ENCODE peak calls at places on chromosome 1, in eight cellular contexts. O, E, G, R, C, W, S and U are unnamed samples.

GRCh38 chr1:18907021-18907913 is 4.9 kb upstream of the ALDH4A1 start:
- DNase-seq in O (no peak), S (no peak), G (peak; percentile 55), W (peak; percentile 78), C (peak; percentile 64), R (peak; percentile 67), E (no peak), U (peak; percentile 76)

GRCh38 chr1:20029178-20029912 is 40.6 kb upstream of the PLA2G5 start:
- DNase-seq in C (no peak), O (no peak), G (no peak), W (no peak), E (no peak), R (no peak), S (peak; percentile 46), U (peak; percentile 66)

GRCh38 chr1:115327270-115327669 is 10.8 kb downstream of the NGF start:
- DNase-seq in S (no peak), O (no peak), E (no peak), W (no peak), R (no peak), G (no peak), C (no peak), U (no peak)

GRCh38 chr1:36420836-36421317 is 23.2 kb upstream of the LSM10 start:
- DNase-seq in W (peak; percentile 97), O (no peak), E (peak; percentile 93), C (peak; percentile 82), S (peak; percentile 90), G (peak; percentile 84), R (peak; percentile 93), U (peak; percentile 77)

GRCh38 chr1:116164056-116164889 is 53.1 kb downstream of the MAB21L3 start:
- DNase-seq in S (peak; percentile 70), R (no peak), W (no peak), G (no peak), O (no peak), E (no peak), C (no peak), U (no peak)

GRCh38 chr1:234956821-234957329 is 171.8 kb downstream of the TOMM20 start:
- DNase-seq in R (no peak), G (no peak), C (no peak), E (peak; percentile 35), O (no peak), S (no peak), W (peak; percentile 41), U (no peak)

GRCh38 chr1:67784545-67785186 is 48.6 kb downstream of the GNG12 start:
- DNase-seq in O (no peak), R (no peak), S (no peak), C (peak; percentile 27), E (no peak), G (no peak), W (no peak), U (no peak)

GRCh38 chr1:27598902-27599528 is 4.9 kb downstream of the AHDC1 start:
- DNase-seq in G (no peak), W (no peak), S (peak; percentile 77), O (no peak), C (peak; percentile 77), E (no peak), R (no peak), U (peak; percentile 87)

GRCh38 chr1:217311766-217312165 is 319.1 kb downstream of the GPATCH2 start:
- DNase-seq in G (no peak), C (peak; percentile 20), R (no peak), W (no peak), O (no peak), E (no peak), S (no peak), U (no peak)

GRCh38 chr1:31871703-31872102 is 55.9 kb upstream of the SPOCD1 start:
- DNase-seq in E (no peak), S (no peak), G (no peak), R (no peak), O (no peak), C (no peak), W (no peak), U (no peak)

GRCh38 chr1:86741947-86742572 is 37.7 kb downstream of the SH3GLB1 start:
- DNase-seq in R (peak; percentile 27), G (peak; percentile 17), O (no peak), C (peak; percentile 39), E (no peak), W (peak; percentile 69), S (no peak), U (no peak)

GRCh38 chr1:7218210-7218832 is 433.1 kb downstream of the CAMTA1 start:
- DNase-seq in G (no peak), E (no peak), S (no peak), W (peak; percentile 66), R (peak; percentile 24), O (no peak), C (peak; percentile 63), U (no peak)

GRCh38 chr1:118898702-118899101 is 89.4 kb downstream of the TBX15 start:
- DNase-seq in G (no peak), W (no peak), E (no peak), R (no peak), O (no peak), C (no peak), S (no peak), U (no peak)

GRCh38 chr1:59427155-59427554 is 130.3 kb downstream of the FGGY start:
- DNase-seq in G (no peak), W (no peak), S (no peak), O (no peak), C (peak; percentile 83), E (no peak), R (no peak), U (no peak)

GRCh38 chr1:36156329-36157114 is 562 bp downstream of the MAP7D1 start:
- DNase-seq in W (peak; percentile 81), C (peak; percentile 47), S (peak; percentile 89), R (peak; percentile 58), E (peak; percentile 84), O (no peak), G (peak; percentile 67), U (peak; percentile 78)

GRCh38 chr1:110308247-110308646 is 30.9 kb upstream of the RBM15 start:
- DNase-seq in O (no peak), R (no peak), W (no peak), S (no peak), E (no peak), G (no peak), C (peak; percentile 87), U (no peak)

GRCh38 chr1:203338335-203339036 is 12.4 kb downstream of the FMOD start:
- DNase-seq in E (no peak), G (peak; percentile 62), O (no peak), S (no peak), C (peak; percentile 68), R (peak; percentile 70), W (peak; percentile 88), U (peak; percentile 78)

GRCh38 chr1:21206117-21206516 is 29.4 kb upstream of the EIF4G3 start:
- DNase-seq in W (no peak), R (no peak), S (no peak), E (no peak), O (no peak), G (no peak), C (peak; percentile 54), U (no peak)

GRCh38 chr1:2529776-2530500 is at the start of gene HES5:
- DNase-seq in R (no peak), O (no peak), C (no peak), E (no peak), G (no peak), S (no peak), W (no peak), U (no peak)
- TF ChIP-seq POLR2A in R (no peak), O (no peak), C (no peak), E (no peak), G (no peak), S (no peak), W (no peak), U (no peak)

DNA sequence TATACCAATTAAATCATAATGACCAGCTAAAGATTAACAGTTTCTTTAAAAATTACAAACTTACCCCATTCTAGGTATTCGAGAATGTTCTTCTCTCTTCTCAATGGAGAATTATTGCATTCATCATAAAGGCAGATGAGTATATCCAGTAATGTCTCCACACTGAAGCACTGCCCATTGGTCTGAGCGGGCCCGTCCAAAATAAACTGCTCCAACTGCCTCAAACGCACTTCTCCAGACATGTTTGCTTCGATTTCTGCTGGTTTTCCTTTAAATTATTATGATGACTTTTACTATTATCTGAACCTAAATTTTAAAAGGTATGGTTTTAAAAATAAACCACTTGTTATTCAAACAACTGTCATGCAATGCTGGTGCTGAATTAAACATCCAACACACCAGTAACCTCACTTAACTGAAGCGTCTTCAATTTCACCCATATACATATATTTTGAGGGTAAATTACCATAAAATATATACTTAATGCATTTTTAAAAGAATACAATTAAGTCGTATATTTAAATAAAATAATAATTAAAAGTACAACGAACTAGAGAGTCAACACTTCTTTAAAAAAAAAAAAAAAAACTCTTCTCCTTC is 1.3 kb downstream of the CDC42BPA start:
- DNase-seq in O (no peak), R (no peak), C (peak; percentile 31), W (no peak), E (no peak), G (no peak), S (no peak), U (no peak)
- H3K27ac ChIP-seq in O (peak overlapping the region; percentile 93), R (peak overlapping the region; percentile 96), C (peak overlapping the region; percentile 86), W (peak overlapping the region; percentile 74), E (no peak overlapping the region), G (peak overlapping the region; percentile 94), S (peak overlapping the region; percentile 92), U (no peak overlapping the region)

GRCh38 chr1:178127482-178127881 is 33.6 kb downstream of the RASAL2 start:
- DNase-seq in G (no peak), W (no peak), E (no peak), O (no peak), C (no peak), R (no peak), S (no peak), U (no peak)
- TF ChIP-seq CTCF in G (no peak), W (no peak), E (no peak), O (no peak), C (no peak), R (no peak), S (no peak), U (no peak)

DNA sequence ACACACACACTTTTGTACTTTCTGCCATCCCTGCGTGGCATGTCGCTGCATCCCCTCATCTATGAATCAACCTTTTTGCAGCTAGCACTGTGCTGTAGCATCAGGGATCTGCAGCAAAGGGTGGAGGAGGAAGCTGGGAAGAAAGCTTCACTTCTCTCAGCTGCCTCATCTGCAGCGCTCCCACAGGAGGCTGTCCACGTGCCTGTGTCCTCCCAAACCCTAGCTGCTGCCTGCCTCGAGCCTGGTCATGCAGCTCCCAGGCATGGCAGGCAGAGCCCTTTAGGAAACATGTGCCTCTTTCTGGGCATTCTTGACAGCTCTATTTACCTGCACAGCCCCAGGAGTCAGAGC is 262.1 kb upstream of the SGIP1 start:
- DNase-seq in O (no peak), E (peak; percentile 62), C (peak; percentile 69), R (peak; percentile 33), S (peak; percentile 83), G (peak; percentile 61), W (no peak), U (peak; percentile 49)
- TF ChIP-seq POLR2A in O (no peak), E (no peak), C (no peak), R (no peak), S (no peak), G (no peak), W (no peak), U (no peak)